ENCODE peak calls at places on chromosomes 13 and 19, in four cellular contexts. G, U, J and Z are unnamed samples.

GRCh38 chr13:110394371-110394841 is 87.3 kb downstream of the COL4A2 start:
- DNase-seq in G (no peak), U (no peak), J (no peak), Z (no peak)

GRCh38 chr19:3497757-3498515 is 2.5 kb downstream of the DOHH start:
- DNase-seq in G (no peak), U (no peak), J (no peak), Z (no peak)

GRCh38 chr19:3627351-3627723 is 747 bp upstream of the CACTIN start:
- DNase-seq in G (no peak), U (no peak), J (no peak), Z (no peak)

GRCh38 chr13:83733293-83733692 is 149.0 kb downstream of the SLITRK1 start:
- DNase-seq in G (no peak), U (no peak), J (no peak), Z (no peak)

GRCh38 chr13:93505104-93505952 is 278.7 kb downstream of the GPC6 start:
- DNase-seq in G (no peak), U (no peak), J (no peak), Z (no peak)

GRCh38 chr13:72643339-72643989 is 84.0 kb downstream of the MZT1 start:
- DNase-seq in G (no peak), U (peak; percentile 52), J (peak; percentile 32), Z (peak; percentile 34)

GRCh38 chr19:47765522-47766358 is 12.8 kb upstream of the SELENOW start:
- DNase-seq in G (no peak), U (peak; percentile 88), J (no peak), Z (no peak)

GRCh38 chr13:49213997-49214916 is 5.9 kb upstream of the MLNR start:
- DNase-seq in G (no peak), U (no peak), J (no peak), Z (no peak)

GRCh38 chr19:54399189-54399588 is 16.1 kb upstream of the TTYH1 start:
- DNase-seq in G (no peak), U (no peak), J (no peak), Z (no peak)

GRCh38 chr19:4267901-4268815 is 10.9 kb upstream of the SHD start:
- DNase-seq in G (no peak), U (no peak), J (no peak), Z (no peak)

GRCh38 chr19:58395220-58395978 is at the start of gene RNF225:
- DNase-seq in G (no peak), U (peak; percentile 59), J (no peak), Z (no peak)

GRCh38 chr13:83503424-83503823 is 378.9 kb downstream of the SLITRK1 start:
- DNase-seq in G (peak; percentile 1), U (no peak), J (no peak), Z (no peak)